ENCODE peak calls at places on chromosomes 16 and 17, in four cellular contexts. A is sigmoid colon, N is HL-60, P is SK-N-MC. V is an unnamed sample.

GRCh38 chr17:17303010-17303846 is at the start of gene NT5M:
- DNase-seq in A (peak; percentile 85), N (peak; percentile 67), P (no peak), V (no peak)

GRCh38 chr17:6668219-6668618 is 16.7 kb downstream of the C17orf100 start:
- DNase-seq in A (no peak), N (no peak), P (no peak), V (peak; percentile 12)

GRCh38 chr17:78769200-78769773 is 12.8 kb downstream of the CYTH1 start:
- DNase-seq in A (no peak), N (no peak), P (no peak), V (no peak)

GRCh38 chr17:62737513-62737912 is 70.6 kb downstream of the MARCHF10 start:
- DNase-seq in A (no peak), N (no peak), P (no peak), V (no peak)

GRCh38 chr16:4529085-4530060 is 9.2 kb downstream of the CDIP1 start:
- DNase-seq in A (no peak), N (peak; percentile 29), P (no peak), V (no peak)

GRCh38 chr17:17693253-17693954 is 12.1 kb downstream of the RAI1 start:
- DNase-seq in A (no peak), N (peak; percentile 23), P (no peak), V (no peak)

GRCh38 chr17:77491921-77492445 is 351.2 kb downstream of the SEC14L1 start:
- DNase-seq in A (peak; percentile 65), N (no peak), P (no peak), V (no peak)

GRCh38 chr16:24544640-24545039 is 5.3 kb downstream of the RBBP6 start:
- DNase-seq in A (no peak), N (no peak), P (no peak), V (no peak)

GRCh38 chr17:50947844-50948514 is 81.8 kb upstream of the TOB1 start:
- DNase-seq in A (peak; percentile 86), N (peak; percentile 58), P (no peak), V (no peak)

GRCh38 chr16:80540516-80541305 is at the start of gene DYNLRB2:
- DNase-seq in A (peak; percentile 96), N (peak; percentile 92), P (peak; percentile 5), V (peak; percentile 98)

GRCh38 chr17:2230877-2231276 is 72.7 kb downstream of the SMG6 start:
- DNase-seq in A (no peak), N (no peak), P (no peak), V (no peak)

GRCh38 chr17:78715000-78715771 is 66.9 kb downstream of the CYTH1 start:
- DNase-seq in A (no peak), N (no peak), P (no peak), V (no peak)

GRCh38 chr17:5758651-5759050 is 174.3 kb upstream of the NLRP1 start:
- DNase-seq in A (no peak), N (no peak), P (no peak), V (no peak)

GRCh38 chr17:76709077-76709950 is 1.5 kb downstream of the MXRA7 start:
- DNase-seq in A (peak; percentile 96), N (no peak), P (no peak), V (no peak)

GRCh38 chr16:12524658-12525057 is 279.0 kb downstream of the CPPED1 start:
- DNase-seq in A (no peak), N (no peak), P (no peak), V (no peak)

GRCh38 chr16:9364721-9365693 is 273.6 kb downstream of the HAPSTR1 start:
- DNase-seq in A (peak; percentile 97), N (no peak), P (no peak), V (peak; percentile 64)
- H3K4me3 ChIP-seq in A (no peak overlapping the region), N (no peak overlapping the region), P (no peak overlapping the region), V (no peak overlapping the region)

GRCh38 chr16:70685938-70686375 is at the start of gene MTSS2:
- DNase-seq in A (peak; percentile 96), N (peak; percentile 67), P (no peak), V (no peak)
- TF ChIP-seq POLR2AphosphoS5 in A (peak; percentile 84), N (no peak), P (peak; percentile 15), V (no peak)

DNA sequence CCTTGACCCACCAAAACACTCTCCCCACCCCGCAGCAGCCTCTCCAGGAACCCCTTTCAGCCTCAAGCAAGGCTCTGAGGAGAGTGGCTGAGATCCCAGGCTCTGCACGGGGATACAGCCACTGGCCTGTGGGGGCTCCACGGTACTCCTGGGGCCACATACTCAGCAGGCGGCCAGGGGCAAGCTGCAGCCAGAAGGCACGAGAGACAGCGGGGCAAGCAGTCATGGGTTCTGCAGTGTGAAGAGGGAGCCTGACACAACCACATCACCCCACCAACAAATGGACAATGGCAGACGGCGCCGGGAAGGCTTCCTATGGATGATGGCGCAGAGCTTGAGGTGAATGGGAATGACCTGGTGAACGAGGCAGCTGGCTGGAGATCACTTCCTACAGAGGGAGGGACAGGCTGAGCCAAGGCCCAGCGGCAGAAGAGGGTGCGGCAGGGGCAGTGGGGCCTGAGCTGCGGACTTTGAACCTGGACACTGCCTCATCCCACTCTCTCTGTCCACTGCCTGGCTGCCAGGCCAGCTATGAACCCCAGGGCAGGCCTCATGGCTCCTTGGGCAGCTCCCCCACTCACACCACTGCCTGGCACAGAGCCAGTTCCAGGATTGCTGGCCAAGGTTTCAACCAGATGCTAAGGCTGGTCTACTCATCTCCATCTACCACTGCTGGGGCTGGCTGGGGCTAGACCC is 10.8 kb upstream of the BCAR1 start:
- DNase-seq in A (peak; percentile 71), N (no peak), P (no peak), V (no peak)
- H3K4me3 ChIP-seq in A (no peak overlapping the region), N (no peak overlapping the region), P (no peak overlapping the region), V (peak overlapping the region; percentile 86)

GRCh38 chr17:73305845-73306836 is 5.7 kb downstream of the CDC42EP4 start:
- DNase-seq in A (no peak), N (no peak), P (no peak), V (no peak)

GRCh38 chr17:73307130-73307529 is 4.7 kb downstream of the CDC42EP4 start:
- DNase-seq in A (peak; percentile 87), N (no peak), P (no peak), V (no peak)

GRCh38 chr17:73309727-73310555 is 1.9 kb downstream of the CDC42EP4 start:
- DNase-seq in A (no peak), N (peak; percentile 56), P (no peak), V (no peak)

GRCh38 chr17:73304971-73305786 is 6.6 kb downstream of the CDC42EP4 start:
- DNase-seq in A (peak; percentile 84), N (no peak), P (no peak), V (peak; percentile 87)

GRCh38 chr17:73308017-73308823 is 3.6 kb downstream of the CDC42EP4 start:
- DNase-seq in A (peak; percentile 92), N (peak; percentile 79), P (no peak), V (no peak)
- TF ChIP-seq POLR2AphosphoS5 in A (peak; percentile 73), N (no peak), P (no peak), V (peak; percentile 60)

GRCh38 chr17:74545456-74546230 is at the start of gene CD300C:
- DNase-seq in A (no peak), N (peak; percentile 73), P (no peak), V (no peak)

GRCh38 chr17:74546586-74546985 is 671 bp upstream of the CD300C start:
- DNase-seq in A (no peak), N (no peak), P (no peak), V (no peak)

GRCh38 chr17:74543406-74543805 is 2.5 kb downstream of the CD300C start:
- DNase-seq in A (peak; percentile 44), N (no peak), P (no peak), V (no peak)

GRCh38 chr17:74543891-74544760 is 1.8 kb downstream of the CD300C start:
- DNase-seq in A (no peak), N (no peak), P (no peak), V (no peak)

GRCh38 chr17:74544991-74545441 is 899 bp downstream of the CD300C start:
- DNase-seq in A (no peak), N (no peak), P (no peak), V (no peak)
- H3K4me3 ChIP-seq in A (no peak overlapping the region), N (peak overlapping the region; percentile 36), P (no peak overlapping the region), V (no peak overlapping the region)

DNA sequence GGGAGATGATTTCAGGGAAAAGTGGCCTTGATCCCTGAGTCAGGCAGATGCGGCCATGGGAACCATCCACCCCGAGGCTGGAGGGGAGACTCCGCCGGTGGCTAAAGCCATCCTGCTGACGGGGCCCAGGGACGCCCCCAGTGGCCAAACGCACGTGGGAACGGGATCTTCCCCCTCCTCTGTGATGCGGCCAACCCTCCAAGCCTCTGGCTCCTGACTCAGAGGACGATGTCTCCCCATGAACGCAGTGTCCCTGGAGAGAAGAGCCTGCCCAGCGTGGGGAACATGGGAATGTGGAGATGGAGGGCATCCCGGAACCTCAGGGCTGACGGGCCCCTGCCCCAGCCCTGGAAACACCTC is 25.0 kb downstream of the SLC7A5 start:
- DNase-seq in A (no peak), N (no peak), P (no peak), V (no peak)
- TF ChIP-seq POLR2AphosphoS5 in A (no peak), N (no peak), P (no peak), V (peak; percentile 23)

DNA sequence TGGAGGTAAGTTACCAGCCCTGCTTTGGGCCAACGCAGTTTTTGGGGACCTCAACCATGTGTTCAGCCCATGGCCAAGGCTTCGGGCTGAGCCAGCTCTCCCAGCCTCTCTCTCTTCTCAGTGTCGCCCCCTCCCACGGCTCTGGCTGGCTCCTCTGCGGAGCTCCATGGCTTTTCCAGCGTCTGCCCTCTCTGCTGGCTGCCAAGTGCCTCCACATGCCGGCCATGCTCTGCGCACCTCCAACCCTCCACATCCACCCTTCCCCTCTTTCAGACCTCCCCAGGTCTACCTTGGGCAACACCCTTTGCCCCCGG is 23.2 kb downstream of the COTL1 start:
- DNase-seq in A (no peak), N (no peak), P (no peak), V (no peak)
- H3K4me3 ChIP-seq in A (no peak overlapping the region), N (peak overlapping the region; percentile 10), P (no peak overlapping the region), V (no peak overlapping the region)

V was measured in vagina.